ENCODE peak calls at places on chromosomes 3 and 15, in eight cellular contexts. Y, O, B, K, V, T, N and H are unnamed samples. For H3K4me1, the result is how much of the 10 kb centered on the place peaks cover.

GRCh38 chr3:187685948-187686347 is 15.8 kb upstream of the SST start:
- DNase-seq in Y (no peak), O (no peak), B (no peak), K (no peak), V (no peak), T (no peak), N (no peak), H (no peak)

GRCh38 chr3:178707632-178708031 is 171.4 kb downstream of the KCNMB2 start:
- DNase-seq in Y (no peak), O (no peak), B (no peak), K (no peak), V (no peak), T (no peak), N (no peak), H (no peak)

GRCh38 chr3:190514163-190515153 is 573 bp downstream of the IL1RAP start:
- DNase-seq in Y (peak), O (peak), B (no peak), K (peak), V (peak), T (peak), N (peak), H (no peak)

GRCh38 chr3:16770021-16770420 is 114.7 kb upstream of the PLCL2 start:
- DNase-seq in Y (no peak), O (no peak), B (no peak), K (no peak), V (no peak), T (no peak), N (no peak), H (no peak)

GRCh38 chr15:94620632-94621031 is 389.3 kb downstream of the MCTP2 start:
- DNase-seq in Y (no peak), O (no peak), B (no peak), K (no peak), V (no peak), T (no peak), N (no peak), H (no peak)

GRCh38 chr15:90680371-90680935 is 36.7 kb upstream of the BLM start:
- DNase-seq in Y (no peak), O (peak), B (no peak), K (no peak), V (no peak), T (peak), N (no peak), H (no peak)

GRCh38 chr3:122077293-122078234 is 22.4 kb downstream of the CD86 start:
- DNase-seq in Y (no peak), O (no peak), B (no peak), K (no peak), V (no peak), T (no peak), N (no peak), H (no peak)

GRCh38 chr3:171346011-171346410 is 114.2 kb downstream of the TNIK start:
- DNase-seq in Y (no peak), O (no peak), B (no peak), K (no peak), V (no peak), T (no peak), N (no peak), H (no peak)

GRCh38 chr3:194224937-194225422 is 89.0 kb downstream of the HES1 start:
- DNase-seq in Y (peak), O (no peak), B (no peak), K (no peak), V (no peak), T (no peak), N (no peak), H (no peak)

GRCh38 chr3:58414538-58415197 is 19.0 kb downstream of the PDHB start:
- DNase-seq in Y (peak), O (peak), B (peak), K (no peak), V (peak), T (peak), N (peak), H (no peak)

GRCh38 chr15:31227954-31228542 is 98.6 kb upstream of the KLF13 start:
- DNase-seq in Y (no peak), O (no peak), B (no peak), K (no peak), V (no peak), T (no peak), N (no peak), H (no peak)

GRCh38 chr15:74209997-74210573 is 7.5 kb upstream of the STRA6 start:
- DNase-seq in Y (no peak), O (no peak), B (no peak), K (no peak), V (no peak), T (no peak), N (no peak), H (no peak)

GRCh38 chr3:160205606-160206005 is 19.6 kb upstream of the C3orf80 start:
- DNase-seq in Y (no peak), O (no peak), B (no peak), K (no peak), V (no peak), T (no peak), N (no peak), H (no peak)

GRCh38 chr3:131795382-131796085 is 239.3 kb downstream of the CPNE4 start:
- DNase-seq in Y (no peak), O (no peak), B (no peak), K (no peak), V (no peak), T (peak), N (no peak), H (no peak)

GRCh38 chr15:20344601-20345400 is 196.8 kb downstream of the GOLGA6L6 start:
- DNase-seq in Y (no peak), O (no peak), B (no peak), K (peak), V (peak), T (no peak), N (no peak), H (peak)

GRCh38 chr3:40317061-40317676 is 7.7 kb downstream of the EIF1B start:
- DNase-seq in Y (no peak), O (peak), B (no peak), K (no peak), V (no peak), T (peak), N (peak), H (no peak)

GRCh38 chr15:76799760-76800159 is 105.4 kb downstream of the SCAPER start:
- DNase-seq in Y (no peak), O (no peak), B (no peak), K (no peak), V (no peak), T (no peak), N (no peak), H (no peak)

GRCh38 chr15:52503788-52504496 is 24.7 kb downstream of the MYO5A start:
- DNase-seq in Y (no peak), O (no peak), B (no peak), K (no peak), V (no peak), T (no peak), N (no peak), H (no peak)

GRCh38 chr15:85296615-85297402 is 83.6 kb upstream of the AKAP13 start:
- DNase-seq in Y (peak), O (peak), B (peak), K (peak), V (peak), T (peak), N (peak), H (peak)

GRCh38 chr15:41607033-41607432 is 48.0 kb downstream of the TYRO3 start:
- DNase-seq in Y (no peak), O (no peak), B (no peak), K (no peak), V (no peak), T (no peak), N (no peak), H (no peak)

GRCh38 chr3:168121175-168121853 is 25.6 kb upstream of the GOLIM4 start:
- DNase-seq in Y (no peak), O (no peak), B (no peak), K (no peak), V (peak), T (no peak), N (peak), H (no peak)

GRCh38 chr3:125043599-125044151 is 12.1 kb downstream of the HEG1 start:
- DNase-seq in Y (no peak), O (peak), B (no peak), K (no peak), V (peak), T (no peak), N (peak), H (no peak)

GRCh38 chr3:38746641-38747040 is 69.4 kb downstream of the SCN10A start:
- DNase-seq in Y (no peak), O (no peak), B (no peak), K (no peak), V (no peak), T (no peak), N (no peak), H (no peak)

GRCh38 chr15:69808756-69809155 is 289.0 kb downstream of the TLE3 start:
- DNase-seq in Y (no peak), O (no peak), B (no peak), K (no peak), V (no peak), T (no peak), N (no peak), H (no peak)

GRCh38 chr3:197216914-197217313 is 81.5 kb downstream of the DLG1 start:
- DNase-seq in Y (no peak), O (no peak), B (no peak), K (no peak), V (no peak), T (no peak), N (no peak), H (no peak)

GRCh38 chr15:96038650-96039049 is 291.9 kb upstream of the NR2F2 start:
- DNase-seq in Y (no peak), O (no peak), B (no peak), K (no peak), V (no peak), T (no peak), N (no peak), H (no peak)

GRCh38 chr3:110243081-110243480 is 828.5 kb upstream of the NECTIN3 start:
- DNase-seq in Y (no peak), O (no peak), B (no peak), K (no peak), V (no peak), T (no peak), N (no peak), H (no peak)

GRCh38 chr3:8443829-8444791 is 57.5 kb upstream of the LMCD1 start:
- DNase-seq in Y (peak), O (peak), B (peak), K (peak), V (peak), T (peak), N (peak), H (no peak)

GRCh38 chr15:35317217-35317616 is 228.7 kb downstream of the DPH6 start:
- DNase-seq in Y (no peak), O (no peak), B (no peak), K (no peak), V (no peak), T (no peak), N (no peak), H (no peak)

GRCh38 chr3:187946031-187946691 is 200.9 kb upstream of the BCL6 start:
- DNase-seq in Y (no peak), O (no peak), B (no peak), K (no peak), V (no peak), T (no peak), N (no peak), H (no peak)

GRCh38 chr3:58531555-58531954 is 5.4 kb downstream of the ACOX2 start:
- DNase-seq in Y (no peak), O (no peak), B (no peak), K (no peak), V (no peak), T (no peak), N (peak), H (no peak)

GRCh38 chr3:50314342-50314741 is 8.2 kb downstream of the HYAL2 start:
- DNase-seq in Y (no peak), O (no peak), B (no peak), K (no peak), V (no peak), T (no peak), N (no peak), H (no peak)

GRCh38 chr15:70362911-70363310 is 265.2 kb upstream of the TLE3 start:
- DNase-seq in Y (no peak), O (no peak), B (peak), K (peak), V (peak), T (peak), N (peak), H (peak)

GRCh38 chr3:29718661-29719065 is 437.8 kb downstream of the RBMS3 start:
- DNase-seq in Y (no peak), O (no peak), B (no peak), K (no peak), V (no peak), T (no peak), N (no peak), H (no peak)

GRCh38 chr3:122754867-122755835 is 38.5 kb downstream of the HSPBAP1 start:
- DNase-seq in Y (no peak), O (no peak), B (no peak), K (no peak), V (no peak), T (no peak), N (no peak), H (no peak)

GRCh38 chr3:50268703-50269451 is at the start of gene SEMA3B:
- DNase-seq in Y (no peak), O (peak), B (peak), K (no peak), V (peak), T (peak), N (peak), H (no peak)

GRCh38 chr3:105277656-105278055 is 89.1 kb upstream of the ALCAM start:
- DNase-seq in Y (no peak), O (no peak), B (no peak), K (no peak), V (no peak), T (no peak), N (no peak), H (no peak)

GRCh38 chr15:42510258-42511009 is 15.0 kb downstream of the SNAP23 start:
- DNase-seq in Y (no peak), O (no peak), B (no peak), K (no peak), V (no peak), T (no peak), N (no peak), H (no peak)

GRCh38 chr15:97836003-97836402 is 124.5 kb upstream of the ARRDC4 start:
- DNase-seq in Y (no peak), O (no peak), B (no peak), K (no peak), V (no peak), T (no peak), N (no peak), H (no peak)

GRCh38 chr15:97841558-97841957 is 118.9 kb upstream of the ARRDC4 start:
- DNase-seq in Y (no peak), O (no peak), B (no peak), K (no peak), V (no peak), T (no peak), N (no peak), H (no peak)

DNA sequence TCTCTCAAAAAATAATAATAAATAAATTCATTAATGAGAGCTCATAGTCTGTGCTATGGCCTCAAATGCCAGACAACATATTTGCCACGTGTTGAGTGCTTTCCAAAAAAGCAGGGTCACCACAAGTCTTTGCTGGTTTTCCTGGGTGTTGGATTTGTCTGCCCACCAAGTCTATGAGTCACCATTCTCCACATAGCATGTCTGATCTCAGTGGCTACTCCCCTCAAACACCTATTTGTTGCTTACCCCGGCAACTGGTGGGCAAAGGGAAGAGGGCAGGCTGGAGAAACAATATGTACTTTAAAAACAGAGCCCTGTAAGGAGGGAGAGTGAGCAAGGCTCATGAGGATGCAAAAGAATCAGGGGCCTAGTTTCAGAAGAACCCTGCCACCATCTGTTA is 120.0 kb upstream of the ARRDC4 start:
- DNase-seq in Y (no peak), O (no peak), B (no peak), K (no peak), V (no peak), T (no peak), N (no peak), H (no peak)
- TF ChIP-seq POLR2A in Y (no peak), O (no peak), B (no peak), K (no peak), V (no peak), T (no peak), N (no peak), H (no peak)

GRCh38 chr3:14405886-14406238 is 3.5 kb downstream of the SLC6A6 start:
- DNase-seq in Y (no peak), O (no peak), B (no peak), K (no peak), V (no peak), T (peak), N (no peak), H (no peak)
- H3K4me1 ChIP-seq in Y (under half), O (under half), B (under half), K (half or more), V (under half), T (half or more), N (under half), H (half or more)

GRCh38 chr3:155745795-155746550 is 1.1 kb upstream of the PLCH1 start:
- DNase-seq in Y (peak), O (no peak), B (no peak), K (no peak), V (no peak), T (peak), N (peak), H (no peak)
- H3K4me3 ChIP-seq in Y (peak), O (peak), B (no peak), K (peak), V (no peak), T (no peak), N (peak), H (no peak)

GRCh38 chr3:166013073-166013679 is 176.0 kb upstream of the BCHE start:
- DNase-seq in Y (no peak), O (no peak), B (no peak), K (no peak), V (no peak), T (no peak), N (no peak), H (no peak)
- TF ChIP-seq POLR2A in Y (no peak), O (no peak), B (no peak), K (no peak), V (no peak), T (no peak), N (no peak), H (no peak)

DNA sequence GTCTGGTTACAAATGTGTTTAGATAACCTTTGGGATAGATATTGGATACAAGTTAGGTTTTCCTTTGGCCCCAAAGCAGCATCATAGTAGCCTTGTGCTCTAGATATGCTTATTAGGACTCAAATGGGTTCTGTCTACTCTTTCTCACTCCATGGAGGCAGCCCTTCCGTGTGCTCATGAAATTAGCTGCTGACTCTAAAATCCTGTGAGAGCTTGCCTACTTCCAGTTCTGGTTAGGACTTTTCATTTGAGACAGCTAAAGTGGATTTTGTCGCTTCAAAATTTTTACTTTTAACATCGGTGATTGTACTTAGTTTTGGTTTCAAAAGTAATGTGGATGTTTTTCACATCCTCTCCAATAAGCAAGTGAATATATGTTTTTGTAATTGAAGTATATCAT is 1.6 kb downstream of the CDV3 start:
- DNase-seq in Y (no peak), O (no peak), B (no peak), K (no peak), V (no peak), T (no peak), N (no peak), H (no peak)
- H3K4me1 ChIP-seq in Y (under half), O (under half), B (under half), K (half or more), V (under half), T (half or more), N (half or more), H (half or more)

GRCh38 chr15:40500584-40501330 is 30.0 kb downstream of the CHST14 start:
- DNase-seq in Y (no peak), O (no peak), B (no peak), K (no peak), V (no peak), T (no peak), N (no peak), H (no peak)
- H3K4me3 ChIP-seq in Y (no peak), O (no peak), B (no peak), K (no peak), V (no peak), T (no peak), N (no peak), H (no peak)